ENCODE peak calls at places on chromosomes 4 and X, in seven cellular contexts. N is effector memory CD4-positive, alpha-beta T cell; E is kidney; O is right lobe of liver; F is fibroblast of lung; D is HCT116; L is mesendoderm. Q is an unnamed sample.

GRCh38 chr4:53306729-53307128 is 59.1 kb downstream of the SCFD2 start:
- DNase-seq in N (no peak), E (no peak), O (no peak), F (peak), D (no peak), L (no peak), Q (no peak)

GRCh38 chr4:98955229-98955628 is 26.3 kb upstream of the EIF4E start:
- DNase-seq in N (no peak), E (no peak), O (no peak), F (no peak), D (no peak), L (no peak), Q (no peak)

GRCh38 chr4:22474636-22475310 is 41.1 kb downstream of the ADGRA3 start:
- DNase-seq in N (no peak), E (no peak), O (no peak), F (peak), D (peak), L (peak), Q (no peak)

GRCh38 chrX:16123222-16123786 is at the start of gene GRPR:
- DNase-seq in N (peak), E (peak), O (peak), F (peak), D (peak), L (peak), Q (no peak)

GRCh38 chr4:93828332-93828829 is at the start of gene ATOH1:
- DNase-seq in N (no peak), E (no peak), O (no peak), F (peak), D (peak), L (peak), Q (no peak)

GRCh38 chrX:27679281-27679680 is 89.1 kb downstream of the DCAF8L2 start:
- DNase-seq in N (no peak), E (no peak), O (no peak), F (no peak), D (no peak), L (no peak), Q (no peak)

GRCh38 chr4:141891260-141892120 is 255.1 kb downstream of the IL15 start:
- DNase-seq in N (no peak), E (no peak), O (no peak), F (no peak), D (no peak), L (no peak), Q (no peak)

GRCh38 chr4:11777447-11777846 is 348.8 kb upstream of the HS3ST1 start:
- DNase-seq in N (no peak), E (no peak), O (no peak), F (no peak), D (no peak), L (no peak), Q (no peak)

GRCh38 chrX:26915064-26915463 is 548.1 kb downstream of the PPP4R3C start:
- DNase-seq in N (no peak), E (no peak), O (no peak), F (no peak), D (no peak), L (no peak), Q (no peak)

DNA sequence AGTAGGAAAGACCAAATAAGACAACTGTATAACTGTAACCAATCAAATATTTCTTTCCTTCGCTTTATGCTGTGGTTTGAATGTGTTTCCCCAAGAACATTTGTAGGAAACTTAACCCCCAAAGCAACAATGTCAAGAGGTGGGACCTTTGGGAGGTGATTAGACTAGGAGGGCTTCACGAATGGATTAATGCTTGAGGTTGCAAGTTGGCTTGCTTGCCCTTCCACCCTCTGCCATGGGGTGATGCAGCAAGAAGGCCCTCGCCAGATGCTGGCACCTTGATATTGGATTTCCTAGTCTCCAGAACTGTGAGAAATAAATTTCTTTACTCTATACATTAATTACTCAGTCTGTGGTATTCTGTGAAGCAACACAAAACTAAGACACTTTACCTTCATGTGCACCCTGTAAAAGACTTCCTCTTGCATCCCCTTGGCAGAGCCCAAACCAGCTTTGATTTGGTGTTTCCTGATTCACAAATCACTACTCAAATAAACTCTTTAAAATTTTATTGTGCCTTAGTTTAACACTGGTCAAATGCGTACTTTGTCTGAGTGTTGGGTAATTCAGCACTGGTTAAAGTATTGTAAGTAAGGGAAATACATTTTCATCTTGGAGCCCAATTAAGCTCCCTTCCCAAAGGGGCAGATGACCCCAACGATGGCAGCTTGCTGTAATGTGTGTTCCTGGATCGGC is 59.9 kb downstream of the COQ2 start:
- DNase-seq in N (no peak), E (no peak), O (no peak), F (no peak), D (no peak), L (no peak), Q (no peak)
- H3K27ac ChIP-seq in N (no peak), E (no peak), O (no peak), F (no peak), D (no peak), L (no peak), Q (no peak)

GRCh38 chrX:68895339-68896250 is 66.8 kb downstream of the EFNB1 start:
- DNase-seq in N (no peak), E (no peak), O (no peak), F (peak), D (no peak), L (peak), Q (no peak)
- H3K27ac ChIP-seq in N (no peak), E (peak), O (peak), F (no peak), D (no peak), L (no peak), Q (peak)

GRCh38 chr4:153261922-153262321 is 57.7 kb downstream of the TRIM2 start:
- DNase-seq in N (no peak), E (no peak), O (no peak), F (no peak), D (no peak), L (no peak), Q (no peak)

GRCh38 chr4:153260152-153260551 is 55.9 kb downstream of the TRIM2 start:
- DNase-seq in N (no peak), E (no peak), O (no peak), F (no peak), D (no peak), L (peak), Q (no peak)

GRCh38 chr4:153261431-153261830 is 57.2 kb downstream of the TRIM2 start:
- DNase-seq in N (no peak), E (no peak), O (no peak), F (no peak), D (no peak), L (no peak), Q (no peak)

GRCh38 chr4:153259679-153260078 is 55.4 kb downstream of the TRIM2 start:
- DNase-seq in N (no peak), E (no peak), O (no peak), F (no peak), D (no peak), L (no peak), Q (no peak)

GRCh38 chr4:153260553-153261306 is 56.5 kb downstream of the TRIM2 start:
- DNase-seq in N (no peak), E (no peak), O (no peak), F (peak), D (no peak), L (peak), Q (no peak)
- H3K27ac ChIP-seq in N (no peak), E (no peak), O (no peak), F (no peak), D (no peak), L (no peak), Q (peak)

GRCh38 chr4:119823891-119824290 is 195.3 kb upstream of the PDE5A start:
- DNase-seq in N (no peak), E (no peak), O (no peak), F (no peak), D (no peak), L (no peak), Q (no peak)

GRCh38 chr4:119825696-119826095 is 197.1 kb upstream of the PDE5A start:
- DNase-seq in N (no peak), E (no peak), O (no peak), F (no peak), D (no peak), L (no peak), Q (no peak)

DNA sequence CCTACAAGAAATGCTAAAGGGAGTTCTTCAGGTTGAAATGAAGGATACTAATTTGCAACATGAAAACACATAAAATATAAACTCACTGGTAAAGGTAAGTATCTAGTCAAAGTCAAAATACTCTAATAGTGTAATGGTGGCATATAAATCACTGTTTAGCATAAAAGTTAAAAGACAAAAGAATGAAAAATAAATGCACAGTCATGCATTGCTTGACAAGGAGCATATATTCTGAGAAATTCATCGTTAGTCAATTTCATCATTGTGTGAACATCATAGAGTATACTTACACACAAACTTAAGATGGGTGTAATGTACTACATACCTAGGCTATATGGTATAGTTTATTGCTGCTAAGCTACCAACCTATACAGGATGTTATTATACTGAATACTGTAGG is 194.4 kb upstream of the PDE5A start:
- DNase-seq in N (no peak), E (no peak), O (no peak), F (no peak), D (no peak), L (no peak), Q (no peak)
- H3K27ac ChIP-seq in N (no peak), E (no peak), O (no peak), F (no peak), D (no peak), L (no peak), Q (no peak)

DNA sequence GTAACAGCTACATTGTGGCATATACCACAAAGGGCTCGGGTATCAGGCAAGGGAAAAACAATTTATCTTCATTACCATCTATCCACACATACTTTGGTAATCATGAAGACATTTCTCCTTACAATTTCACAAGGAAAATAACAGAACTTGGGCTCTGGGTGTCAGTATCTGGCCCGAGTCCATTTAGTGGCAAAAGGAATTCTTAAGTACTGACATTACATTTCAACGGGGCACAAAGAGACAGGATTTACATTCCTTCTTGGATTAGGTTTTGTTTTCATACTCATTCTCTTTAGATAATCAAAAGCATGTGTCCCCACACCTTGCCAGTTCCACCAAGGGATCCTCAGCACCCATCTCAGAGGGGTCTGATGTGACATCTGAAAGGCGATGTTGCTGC is 118.4 kb downstream of the PALLD start:
- DNase-seq in N (no peak), E (no peak), O (no peak), F (peak), D (no peak), L (peak), Q (no peak)
- H3K27ac ChIP-seq in N (no peak), E (no peak), O (no peak), F (no peak), D (peak), L (no peak), Q (no peak)

GRCh38 chr4:85715996-85716737 is 241.2 kb downstream of the ARHGAP24 start:
- DNase-seq in N (no peak), E (no peak), O (no peak), F (peak), D (no peak), L (no peak), Q (no peak)
- H3K27ac ChIP-seq in N (no peak), E (no peak), O (no peak), F (no peak), D (no peak), L (no peak), Q (no peak)

GRCh38 chrX:107709266-107709795 is 66.3 kb downstream of the TSC22D3 start:
- DNase-seq in N (no peak), E (no peak), O (no peak), F (no peak), D (no peak), L (no peak), Q (no peak)
- H3K27ac ChIP-seq in N (peak), E (no peak), O (no peak), F (no peak), D (no peak), L (no peak), Q (no peak)

Q was measured in caudate nucleus.